ENCODE peak calls at places on chromosomes 3 and 15, in four cellular contexts. V is mammary epithelial cell, M is ovary, Z is brain microvascular endothelial cell. P is an unnamed sample. For H3K36me3 and H3K27me3, the result is how much of the 10 kb centered on the place peaks cover.

GRCh38 chr15:58556541-58556940 is 124.8 kb downstream of the LIPC start:
- DNase-seq in V (no peak), M (no peak), Z (no peak), P (no peak)

GRCh38 chr3:172591171-172591605 is 68.0 kb upstream of the TNFSF10 start:
- DNase-seq in M (no peak), V (no peak), Z (no peak), P (no peak)

GRCh38 chr15:93072011-93072410 is 17.0 kb downstream of the RGMA start:
- DNase-seq in M (no peak), Z (peak), V (no peak), P (no peak)

GRCh38 chr3:73041537-73041936 is 19.9 kb upstream of the EBLN2 start:
- DNase-seq in V (no peak), Z (no peak), M (no peak), P (no peak)

GRCh38 chr3:174720717-174721116 is 138.4 kb upstream of the NAALADL2 start:
- DNase-seq in M (no peak), Z (no peak), V (no peak), P (no peak)

GRCh38 chr3:126342991-126343661 is 14.1 kb downstream of the KLF15 start:
- DNase-seq in Z (no peak), M (peak), V (no peak), P (no peak)

GRCh38 chr3:74465652-74466415 is 148.6 kb downstream of the CNTN3 start:
- DNase-seq in V (peak), M (no peak), Z (no peak), P (no peak)

GRCh38 chr3:123552095-123552714 is 32.6 kb downstream of the HACD2 start:
- DNase-seq in M (no peak), Z (peak), V (peak), P (no peak)

GRCh38 chr3:160754371-160754854 is 1.6 kb upstream of the PPM1L start:
- DNase-seq in Z (peak), M (peak), V (peak), P (no peak)

GRCh38 chr15:98686983-98687382 is 38.6 kb downstream of the IGF1R start:
- DNase-seq in V (no peak), M (no peak), Z (no peak), P (no peak)

GRCh38 chr3:10155123-10155472 is 9.6 kb upstream of the IRAK2 start:
- DNase-seq in V (no peak), M (no peak), Z (no peak), P (no peak)

GRCh38 chr3:160395297-160395696 is 3.7 kb downstream of the IFT80 start:
- DNase-seq in M (no peak), Z (peak), V (peak), P (no peak)

GRCh38 chr3:172221550-172221949 is 182.2 kb downstream of the FNDC3B start:
- DNase-seq in V (peak), M (no peak), Z (no peak), P (no peak)

GRCh38 chr15:61327019-61327631 is 98.0 kb upstream of the RORA start:
- DNase-seq in Z (no peak), V (no peak), M (no peak), P (no peak)

GRCh38 chr15:62209821-62210220 is 44.7 kb upstream of the C2CD4B start:
- DNase-seq in Z (no peak), M (no peak), V (peak), P (no peak)

GRCh38 chr3:158471639-158472294 is 99.2 kb upstream of the MLF1 start:
- DNase-seq in V (no peak), Z (peak), M (no peak), P (no peak)

GRCh38 chr3:46489875-46490274 is 7.9 kb upstream of the RTP3 start:
- DNase-seq in M (no peak), Z (peak), V (peak), P (no peak)

GRCh38 chr3:152835311-152836102 is 576 bp downstream of the P2RY1 start:
- DNase-seq in V (peak), M (peak), Z (peak), P (no peak)
- TF ChIP-seq CTCF in V (no peak), M (no peak), Z (peak), P (peak)

DNA sequence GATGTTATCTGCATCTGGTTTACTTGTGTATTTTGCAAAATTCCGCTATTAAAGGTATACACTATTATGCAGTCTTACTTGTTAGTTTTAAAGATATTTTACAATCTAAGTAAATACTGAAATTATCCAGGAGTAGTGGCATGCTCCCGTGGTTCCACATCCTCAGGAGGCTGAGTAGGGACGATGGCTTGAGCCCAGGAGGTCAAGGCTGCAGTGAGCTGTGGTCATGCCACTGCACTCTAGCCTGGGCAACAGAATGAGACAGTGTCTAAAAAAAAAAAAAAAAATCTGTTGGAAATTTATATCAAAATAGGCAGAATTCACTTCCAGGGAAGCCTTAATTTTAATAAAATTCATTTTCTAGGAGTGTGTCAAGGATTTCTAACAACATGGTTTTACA is 27.7 kb upstream of the HYKK start:
- DNase-seq in Z (no peak), M (no peak), V (no peak), P (no peak)
- H3K36me3 ChIP-seq in Z (under half), M (under half), V (under half), P (under half)

DNA sequence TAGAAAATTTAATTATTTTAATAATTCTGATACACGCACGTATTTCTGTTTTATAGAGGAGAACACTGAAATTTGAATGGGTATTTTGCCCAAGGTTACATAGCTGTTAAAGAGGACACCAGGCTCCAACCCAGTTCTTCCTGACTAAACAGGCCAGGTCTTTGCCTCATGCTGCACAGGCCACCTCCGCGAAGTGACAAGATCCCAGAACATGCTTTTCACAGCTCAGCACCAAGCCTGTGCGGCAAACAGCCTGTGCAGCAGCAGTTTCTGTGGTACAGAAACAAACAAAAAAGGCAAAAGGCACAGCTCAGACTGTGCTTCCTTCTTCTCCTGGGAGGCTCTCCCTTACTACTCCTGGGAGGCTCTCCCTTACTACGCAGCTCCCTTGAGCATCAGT is 6.5 kb downstream of the FOXL2 start:
- DNase-seq in V (no peak), M (peak), Z (no peak), P (no peak)
- H3K27me3 ChIP-seq in V (under half), M (under half), Z (half or more), P (half or more)

GRCh38 chr3:42635111-42635510 is 18.4 kb upstream of the ZBTB47 start:
- DNase-seq in M (no peak), Z (no peak), V (peak), P (no peak)
- TF ChIP-seq CTCF in M (no peak), Z (peak), V (no peak), P (no peak)

DNA sequence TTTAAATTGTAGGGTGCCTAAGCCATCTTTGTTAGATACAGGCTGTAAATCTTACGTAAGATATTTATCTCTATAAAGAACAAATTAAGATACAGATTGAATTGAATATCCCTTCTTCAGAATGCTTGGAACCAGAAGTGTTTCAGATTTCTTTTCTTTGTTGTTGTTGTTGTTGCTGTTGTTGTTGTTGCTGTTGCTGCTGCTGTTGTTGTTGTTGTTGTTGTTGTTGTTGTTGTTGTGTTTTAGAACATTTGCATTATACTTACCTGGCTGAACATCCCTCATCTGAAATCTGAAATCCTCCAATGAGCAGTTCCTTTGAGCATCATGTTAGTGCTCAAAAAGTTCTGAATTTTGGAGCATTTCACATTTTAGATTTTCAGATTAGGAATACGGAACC is 26.6 kb downstream of the QTRT2 start:
- DNase-seq in V (no peak), Z (no peak), M (no peak), P (no peak)
- H3K36me3 ChIP-seq in V (under half), Z (under half), M (under half), P (under half)

GRCh38 chr3:138936763-138937689 is 9.9 kb downstream of the FOXL2 start:
- DNase-seq in Z (no peak), V (no peak), M (peak), P (no peak)

GRCh38 chr3:138935505-138935863 is 11.5 kb downstream of the FOXL2 start:
- DNase-seq in M (no peak), V (no peak), Z (no peak), P (no peak)

GRCh38 chr3:138933981-138934691 is 12.8 kb downstream of the FOXL2 start:
- DNase-seq in M (peak), Z (no peak), V (no peak), P (no peak)

GRCh38 chr3:138935864-138936762 is 10.8 kb downstream of the FOXL2 start:
- DNase-seq in M (peak), Z (peak), V (peak), P (no peak)

DNA sequence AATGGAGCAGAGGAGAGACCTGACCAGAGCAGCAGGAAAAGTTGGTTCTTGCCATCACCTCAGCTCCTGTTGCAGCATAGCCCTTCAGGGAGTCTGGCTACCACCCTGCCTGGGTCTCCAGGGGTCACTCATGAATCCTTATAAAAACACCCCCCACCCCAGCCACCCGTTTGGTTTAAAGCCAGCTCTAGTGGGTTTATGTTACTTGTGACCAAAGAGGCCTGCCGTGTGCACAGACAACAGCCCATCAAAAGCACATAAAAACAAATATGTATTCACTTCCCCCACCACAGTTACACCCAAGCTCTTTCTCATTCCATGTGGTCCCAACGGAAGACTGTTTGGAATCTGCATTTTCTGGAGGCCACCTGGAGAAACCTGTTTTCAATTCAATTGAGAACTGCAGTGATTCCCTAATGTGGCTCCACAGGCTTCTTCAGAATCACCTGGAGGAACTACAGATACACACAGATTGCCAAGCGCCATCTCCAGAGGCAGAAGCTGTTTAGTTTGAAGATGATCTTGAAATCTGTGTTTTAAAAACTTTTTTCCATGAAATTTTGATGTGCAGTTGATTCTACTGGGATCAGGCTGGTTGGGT is 13.8 kb downstream of the FOXL2 start:
- DNase-seq in M (no peak), V (no peak), Z (no peak), P (no peak)
- H3K27me3 ChIP-seq in M (under half), V (under half), Z (under half), P (under half)

GRCh38 chr3:42610978-42611377 is 10.5 kb downstream of the NKTR start:
- DNase-seq in V (no peak), Z (no peak), M (no peak), P (no peak)

GRCh38 chr3:42612928-42613327 is 12.4 kb downstream of the NKTR start:
- DNase-seq in M (no peak), V (no peak), Z (no peak), P (no peak)

GRCh38 chr3:42612147-42612680 is 11.7 kb downstream of the NKTR start:
- DNase-seq in V (no peak), Z (no peak), M (no peak), P (no peak)

GRCh38 chr3:42608586-42608985 is 8.1 kb downstream of the NKTR start:
- DNase-seq in Z (no peak), M (no peak), V (no peak), P (no peak)

DNA sequence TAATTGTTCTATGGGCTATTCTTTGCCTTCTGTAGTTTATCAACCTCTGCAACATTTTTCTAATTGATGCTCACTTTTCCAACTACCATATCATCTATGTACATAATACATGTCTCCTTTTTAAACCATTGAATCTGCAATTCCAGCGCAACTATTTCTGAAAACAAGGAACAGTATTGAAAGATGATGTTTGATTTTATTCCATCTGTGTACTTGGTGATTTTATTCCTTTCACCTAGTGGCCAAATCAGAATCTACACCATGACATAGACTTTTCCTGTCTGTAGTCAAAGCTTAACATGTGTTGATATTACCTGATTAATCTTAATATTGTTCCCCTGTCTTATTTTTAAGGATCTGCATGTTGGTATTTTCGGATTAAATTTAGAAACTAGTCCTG is 13.0 kb downstream of the NKTR start:
- DNase-seq in Z (no peak), M (no peak), V (no peak), P (no peak)
- TF ChIP-seq CTCF in Z (peak), M (no peak), V (peak), P (peak)